ENCODE peak calls at places on chromosome 3, in four cellular contexts. L is HepG2, E is right atrium auricular region, U is IMR-90. C is an unnamed sample.

GRCh38 chr3:58299839-58300516 is 6.1 kb upstream of the RPP14 start:
- DNase-seq in L (peak; percentile 25), U (peak; percentile 73), E (no peak), C (no peak)

GRCh38 chr3:87436781-87437543 is 160.6 kb upstream of the POU1F1 start:
- DNase-seq in L (no peak), U (no peak), E (no peak), C (no peak)

GRCh38 chr3:144189044-144189443 is 217.4 kb downstream of the DIPK2A start:
- DNase-seq in L (no peak), U (peak; percentile 46), E (no peak), C (no peak)

GRCh38 chr3:28973621-28974020 is 307.2 kb upstream of the RBMS3 start:
- DNase-seq in E (no peak), L (no peak), U (no peak), C (no peak)

GRCh38 chr3:102125197-102125993 is 276.1 kb downstream of the NFKBIZ start:
- DNase-seq in U (no peak), E (no peak), L (no peak), C (no peak)

GRCh38 chr3:134299185-134299887 is 48.7 kb upstream of the RYK start:
- DNase-seq in E (no peak), L (no peak), U (peak; percentile 53), C (no peak)

GRCh38 chr3:152438706-152439105 is 170.0 kb downstream of the MBNL1 start:
- DNase-seq in U (no peak), L (no peak), E (no peak), C (no peak)

GRCh38 chr3:53820756-53821580 is 25.3 kb downstream of the CHDH start:
- DNase-seq in U (no peak), L (no peak), E (no peak), C (no peak)

GRCh38 chr3:167318306-167318705 is 61.8 kb downstream of the ZBBX start:
- DNase-seq in U (no peak), E (no peak), L (no peak), C (no peak)

GRCh38 chr3:111735271-111735758 is 123.8 kb upstream of the PHLDB2 start:
- DNase-seq in E (no peak), U (peak; percentile 94), L (peak; percentile 90), C (no peak)

GRCh38 chr3:60909526-60909925 is 341.7 kb downstream of the FHIT start:
- DNase-seq in U (no peak), L (no peak), E (no peak), C (no peak)

GRCh38 chr3:148789156-148789555 is 38.5 kb upstream of the CPB1 start:
- DNase-seq in E (no peak), U (no peak), L (no peak), C (no peak)

GRCh38 chr3:110343376-110343775 is 728.2 kb upstream of the NECTIN3 start:
- DNase-seq in U (peak; percentile 33), E (no peak), L (no peak), C (no peak)

GRCh38 chr3:183073839-183074615 is 25.3 kb downstream of the MCCC1 start:
- DNase-seq in E (no peak), L (no peak), U (peak; percentile 41), C (no peak)

GRCh38 chr3:25592510-25592968 is 72.2 kb downstream of the TOP2B start:
- DNase-seq in E (peak; percentile 84), L (peak; percentile 74), U (peak; percentile 78), C (no peak)

GRCh38 chr3:16801698-16802097 is 83.1 kb upstream of the PLCL2 start:
- DNase-seq in U (peak; percentile 1), E (no peak), L (no peak), C (no peak)

GRCh38 chr3:193046369-193046768 is 128.7 kb upstream of the MB21D2 start:
- DNase-seq in U (no peak), E (no peak), L (no peak), C (no peak)

GRCh38 chr3:58640700-58641372 is 25.7 kb downstream of the FAM3D start:
- DNase-seq in L (peak; percentile 56), E (no peak), U (peak; percentile 74), C (peak; percentile 85)

GRCh38 chr3:132210476-132211346 is 106.5 kb upstream of the ACP3 start:
- DNase-seq in L (peak; percentile 6), U (no peak), E (no peak), C (no peak)

GRCh38 chr3:172520332-172520831 is 2.8 kb downstream of the TNFSF10 start:
- DNase-seq in U (peak; percentile 95), L (no peak), E (no peak), C (no peak)

GRCh38 chr3:102102394-102102793 is 253.1 kb downstream of the NFKBIZ start:
- DNase-seq in E (no peak), U (no peak), L (no peak), C (no peak)

GRCh38 chr3:5891721-5892120 is 704.2 kb downstream of the EDEM1 start:
- DNase-seq in L (no peak), E (no peak), U (no peak), C (no peak)

GRCh38 chr3:81550415-81550814 is 211.0 kb downstream of the GBE1 start:
- DNase-seq in E (no peak), U (peak; percentile 20), L (no peak), C (no peak)

GRCh38 chr3:156211583-156211982 is 91.2 kb downstream of the KCNAB1 start:
- DNase-seq in U (peak; percentile 68), L (no peak), E (no peak), C (no peak)

GRCh38 chr3:136883967-136884720 is 22.1 kb downstream of the NCK1 start:
- DNase-seq in L (no peak), E (no peak), U (no peak), C (no peak)

GRCh38 chr3:20563985-20564384 is 378.0 kb upstream of the SGO1 start:
- DNase-seq in U (no peak), E (no peak), L (no peak), C (no peak)

GRCh38 chr3:194100856-194101390 is 35.0 kb upstream of the HES1 start:
- DNase-seq in U (no peak), L (no peak), E (no peak), C (no peak)

GRCh38 chr3:82467051-82467450 is 705.6 kb upstream of the GBE1 start:
- DNase-seq in U (no peak), E (no peak), L (no peak), C (no peak)

GRCh38 chr3:100882571-100882981 is 110.6 kb downstream of the ABI3BP start:
- DNase-seq in E (no peak), L (no peak), U (peak; percentile 43), C (no peak)

GRCh38 chr3:34106879-34107278 is 308.4 kb downstream of the PDCD6IP start:
- DNase-seq in U (no peak), L (no peak), E (no peak), C (no peak)

GRCh38 chr3:143910756-143911155 is 60.9 kb upstream of the DIPK2A start:
- DNase-seq in L (no peak), U (no peak), E (no peak), C (no peak)

GRCh38 chr3:171284308-171285075 is 175.7 kb downstream of the TNIK start:
- DNase-seq in U (peak; percentile 98), L (no peak), E (peak; percentile 66), C (no peak)

GRCh38 chr3:8990266-8991215 is 27.3 kb upstream of the RAD18 start:
- DNase-seq in E (no peak), U (peak; percentile 85), L (no peak), C (no peak)

GRCh38 chr3:51999861-52000260 is 4.2 kb upstream of the RPL29 start:
- DNase-seq in U (no peak), L (no peak), E (no peak), C (no peak)

GRCh38 chr3:101625879-101626278 is 51.1 kb downstream of the ZBTB11 start:
- DNase-seq in U (no peak), L (no peak), E (no peak), C (no peak)

DNA sequence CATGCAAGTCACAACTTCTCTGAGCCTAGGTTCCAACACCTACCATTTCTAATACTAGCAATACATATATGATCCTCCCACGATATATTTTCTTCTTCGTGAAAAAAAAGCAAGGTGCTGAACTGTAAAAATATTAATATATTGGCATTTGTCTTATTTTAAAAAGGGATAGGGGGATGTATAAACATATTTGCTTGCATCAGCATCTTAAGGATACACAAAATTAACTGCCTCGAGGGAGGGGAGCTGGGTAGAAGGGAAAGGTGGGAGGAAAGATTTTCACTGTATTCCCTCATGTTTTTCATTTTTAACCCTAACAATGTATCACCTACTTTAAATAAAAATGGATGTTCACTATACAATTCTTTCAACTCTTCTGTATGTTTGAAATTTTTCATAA is 1.3 kb downstream of the HACD2 start:
- DNase-seq in L (no peak), E (no peak), U (no peak), C (no peak)
- H3K4me3 ChIP-seq in L (peak overlapping the region; percentile 89), E (no peak overlapping the region), U (no peak overlapping the region), C (peak overlapping the region; percentile 97)

GRCh38 chr3:115040673-115041286 is 106.3 kb downstream of the ZBTB20 start:
- DNase-seq in U (peak; percentile 52), E (no peak), L (peak; percentile 7), C (no peak)

GRCh38 chr3:115038831-115039230 is 108.3 kb downstream of the ZBTB20 start:
- DNase-seq in U (no peak), E (no peak), L (no peak), C (no peak)

DNA sequence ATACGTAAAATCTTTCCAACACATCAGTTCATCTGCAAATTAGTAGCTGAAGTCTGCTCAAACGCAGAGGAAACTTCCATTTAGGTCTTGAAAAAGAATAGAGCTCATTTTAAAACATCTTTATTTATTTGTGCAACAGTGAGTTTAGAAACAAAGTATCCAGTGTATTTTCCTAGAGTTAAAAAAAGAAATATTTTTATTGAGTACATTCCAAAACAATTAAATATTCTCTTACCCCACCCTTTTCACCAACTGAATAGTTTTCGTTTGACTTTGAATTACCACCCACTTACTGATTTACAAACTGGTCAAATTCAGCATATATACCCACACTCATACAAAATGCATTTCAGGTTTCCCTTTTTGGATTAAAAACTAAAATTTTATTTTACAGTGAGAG is 104.7 kb downstream of the ZBTB20 start:
- DNase-seq in L (no peak), U (peak; percentile 4), E (no peak), C (no peak)
- H3K27me3 ChIP-seq in L (no peaks in the 10 kb centered on the region), U (no peaks in the 10 kb centered on the region), E (no peaks in the 10 kb centered on the region), C (no peaks in the 10 kb centered on the region)

GRCh38 chr3:142394921-142395622 is 52.8 kb downstream of the XRN1 start:
- DNase-seq in L (no peak), E (no peak), U (peak; percentile 30), C (no peak)
- H3K27ac ChIP-seq in L (no peak overlapping the region), E (no peak overlapping the region), U (no peak overlapping the region), C (no peak overlapping the region)

DNA sequence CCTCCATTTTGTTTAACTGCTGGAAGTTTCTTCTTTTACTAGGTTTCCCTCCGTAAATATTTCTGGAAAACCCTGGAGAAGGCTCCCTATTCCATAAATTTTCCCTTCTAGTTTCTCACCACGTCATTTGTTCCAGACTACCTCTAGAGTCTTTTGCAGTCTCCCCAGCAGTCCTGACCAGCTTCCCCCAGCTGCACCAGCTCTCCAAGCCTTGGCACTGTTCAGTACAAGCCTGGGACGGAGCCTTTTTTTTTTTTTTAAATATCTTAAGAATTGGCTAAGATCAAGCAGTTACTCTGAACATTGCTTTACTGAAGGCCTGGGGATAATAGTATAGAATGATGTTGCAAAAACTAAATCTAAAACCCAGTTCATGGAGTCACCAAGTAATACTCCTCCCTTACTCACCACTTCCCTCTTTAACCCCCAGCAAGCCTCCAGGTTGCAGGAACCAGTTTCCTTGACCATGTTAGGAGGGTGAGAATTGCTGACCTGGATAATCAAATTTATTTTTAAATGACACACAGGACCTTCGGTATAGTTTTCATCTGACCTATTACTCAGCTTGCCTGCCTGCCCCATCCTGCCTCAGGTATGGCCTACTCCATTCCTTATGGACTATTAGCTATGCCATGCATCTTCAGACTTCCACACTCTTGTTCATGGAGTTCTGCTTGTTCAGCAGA is 723 bp downstream of the RTP4 start:
- DNase-seq in L (no peak), U (no peak), E (no peak), C (no peak)
- H3K4me3 ChIP-seq in L (peak overlapping the region; percentile 38), U (no peak overlapping the region), E (peak overlapping the region; percentile 50), C (peak overlapping the region; percentile 65)

C was measured in dorsolateral prefrontal cortex.